ENCODE peak calls at places on chromosomes 1 and 21, in ten cellular contexts. J, H, D, S, U, Q, N, L, X and E are unnamed samples. For H3K4me1, the result is how much of the 10 kb centered on the place peaks cover.

GRCh38 chr1:196890668-196891067 is 2.8 kb downstream of the CFHR4 start:
- DNase-seq in J (no peak), H (no peak), D (no peak), S (no peak), U (no peak), Q (no peak), N (peak), L (no peak), X (no peak), E (no peak)

GRCh38 chr1:212518188-212518951 is 85.7 kb downstream of the NENF start:
- DNase-seq in J (no peak), H (no peak), D (peak), S (no peak), U (peak), Q (peak), N (peak), L (no peak), X (peak), E (no peak)

GRCh38 chr1:154422521-154422920 is 17.4 kb downstream of the IL6R start:
- DNase-seq in J (no peak), H (no peak), D (no peak), S (no peak), U (no peak), Q (no peak), N (no peak), L (no peak), X (peak), E (peak)

GRCh38 chr1:54245501-54245900 is 45.5 kb downstream of the MRPL37 start:
- DNase-seq in J (no peak), H (no peak), D (no peak), S (no peak), U (no peak), Q (no peak), N (no peak), L (no peak), X (no peak), E (no peak)

GRCh38 chr21:46661211-46661625 is 25.7 kb downstream of the PRMT2 start:
- DNase-seq in J (peak), H (peak), D (peak), S (no peak), U (peak), Q (no peak), N (no peak), L (peak), X (peak), E (no peak)

GRCh38 chr21:46112731-46113215 is 14.9 kb downstream of the COL6A2 start:
- DNase-seq in J (no peak), H (peak), D (peak), S (peak), U (no peak), Q (peak), N (no peak), L (no peak), X (no peak), E (no peak)

GRCh38 chr21:42215942-42216725 is 2.8 kb upstream of the ABCG1 start:
- DNase-seq in J (no peak), H (no peak), D (no peak), S (peak), U (no peak), Q (no peak), N (no peak), L (no peak), X (no peak), E (no peak)

GRCh38 chr1:236608930-236609726 is 4.8 kb upstream of the HEATR1 start:
- DNase-seq in J (peak), H (no peak), D (peak), S (no peak), U (peak), Q (peak), N (peak), L (peak), X (peak), E (no peak)

GRCh38 chr1:99503276-99503747 is 142.6 kb upstream of the PALMD start:
- DNase-seq in J (no peak), H (no peak), D (no peak), S (no peak), U (no peak), Q (no peak), N (no peak), L (peak), X (peak), E (no peak)

GRCh38 chr1:231611851-231612250 is 14.7 kb upstream of the DISC1 start:
- DNase-seq in J (no peak), H (no peak), D (no peak), S (no peak), U (no peak), Q (no peak), N (no peak), L (no peak), X (no peak), E (no peak)

GRCh38 chr1:202835548-202836072 is 24.9 kb downstream of the PCAT6 start:
- DNase-seq in J (no peak), H (no peak), D (no peak), S (no peak), U (no peak), Q (no peak), N (no peak), L (no peak), X (no peak), E (no peak)

GRCh38 chr1:215594640-215595039 is 27.5 kb downstream of the KCTD3 start:
- DNase-seq in J (no peak), H (no peak), D (no peak), S (no peak), U (no peak), Q (no peak), N (no peak), L (no peak), X (no peak), E (no peak)

GRCh38 chr1:32128971-32129370 is 21.1 kb downstream of the KPNA6 start:
- DNase-seq in J (no peak), H (no peak), D (no peak), S (no peak), U (no peak), Q (no peak), N (no peak), L (no peak), X (no peak), E (no peak)
- H3K4me1 ChIP-seq in J (under half), H (under half), D (under half), S (under half), U (under half), Q (under half), N (under half), L (under half), X (under half), E (under half)

GRCh38 chr1:218430346-218430745 is 85.2 kb downstream of the TGFB2 start:
- DNase-seq in J (no peak), H (no peak), D (no peak), S (no peak), U (no peak), Q (no peak), N (no peak), L (no peak), X (no peak), E (no peak)

GRCh38 chr1:218431476-218431875 is 86.3 kb downstream of the TGFB2 start:
- DNase-seq in J (no peak), H (no peak), D (no peak), S (no peak), U (no peak), Q (no peak), N (no peak), L (no peak), X (no peak), E (no peak)

GRCh38 chr1:218429301-218429700 is 84.2 kb downstream of the TGFB2 start:
- DNase-seq in J (no peak), H (no peak), D (no peak), S (no peak), U (no peak), Q (no peak), N (no peak), L (no peak), X (no peak), E (no peak)

GRCh38 chr1:218433744-218434143 is 88.6 kb downstream of the TGFB2 start:
- DNase-seq in J (no peak), H (no peak), D (no peak), S (no peak), U (no peak), Q (no peak), N (no peak), L (no peak), X (no peak), E (no peak)

GRCh38 chr1:218430802-218431201 is 85.7 kb downstream of the TGFB2 start:
- DNase-seq in J (no peak), H (no peak), D (no peak), S (no peak), U (no peak), Q (no peak), N (no peak), L (no peak), X (no peak), E (no peak)
- H3K27ac ChIP-seq in J (no peak), H (no peak), D (no peak), S (no peak), U (no peak), Q (no peak), N (no peak), L (peak), X (no peak), E (no peak)

GRCh38 chr1:181094402-181094801 is 5.9 kb downstream of the IER5 start:
- DNase-seq in J (no peak), H (no peak), D (no peak), S (no peak), U (no peak), Q (no peak), N (no peak), L (no peak), X (no peak), E (no peak)

GRCh38 chr1:181095260-181095659 is 6.8 kb downstream of the IER5 start:
- DNase-seq in J (no peak), H (no peak), D (no peak), S (no peak), U (no peak), Q (no peak), N (no peak), L (no peak), X (no peak), E (no peak)

GRCh38 chr1:181094813-181095212 is 6.3 kb downstream of the IER5 start:
- DNase-seq in J (no peak), H (no peak), D (no peak), S (no peak), U (no peak), Q (no peak), N (no peak), L (peak), X (no peak), E (no peak)

GRCh38 chr1:181097242-181097641 is 8.7 kb downstream of the IER5 start:
- DNase-seq in J (no peak), H (no peak), D (no peak), S (no peak), U (no peak), Q (no peak), N (no peak), L (no peak), X (no peak), E (no peak)

GRCh38 chr1:181095763-181096184 is 7.3 kb downstream of the IER5 start:
- DNase-seq in J (no peak), H (no peak), D (no peak), S (no peak), U (no peak), Q (no peak), N (no peak), L (no peak), X (no peak), E (no peak)
- H3K4me1 ChIP-seq in J (under half), H (under half), D (under half), S (half or more), U (half or more), Q (under half), N (half or more), L (under half), X (half or more), E (under half)

GRCh38 chr1:24415910-24416665 is 486 bp downstream of the NIPAL3 start:
- DNase-seq in J (no peak), H (no peak), D (peak), S (no peak), U (no peak), Q (no peak), N (no peak), L (peak), X (peak), E (peak)

GRCh38 chr1:24415334-24415909 is at the start of gene NIPAL3:
- DNase-seq in J (peak), H (peak), D (peak), S (peak), U (peak), Q (peak), N (peak), L (peak), X (peak), E (peak)

GRCh38 chr1:24413350-24414163 is at the start of gene STPG1:
- DNase-seq in J (peak), H (peak), D (peak), S (peak), U (peak), Q (peak), N (peak), L (peak), X (peak), E (peak)

GRCh38 chr1:24416666-24417391 is 1.2 kb downstream of the NIPAL3 start:
- DNase-seq in J (no peak), H (no peak), D (no peak), S (no peak), U (peak), Q (no peak), N (no peak), L (no peak), X (peak), E (no peak)

DNA sequence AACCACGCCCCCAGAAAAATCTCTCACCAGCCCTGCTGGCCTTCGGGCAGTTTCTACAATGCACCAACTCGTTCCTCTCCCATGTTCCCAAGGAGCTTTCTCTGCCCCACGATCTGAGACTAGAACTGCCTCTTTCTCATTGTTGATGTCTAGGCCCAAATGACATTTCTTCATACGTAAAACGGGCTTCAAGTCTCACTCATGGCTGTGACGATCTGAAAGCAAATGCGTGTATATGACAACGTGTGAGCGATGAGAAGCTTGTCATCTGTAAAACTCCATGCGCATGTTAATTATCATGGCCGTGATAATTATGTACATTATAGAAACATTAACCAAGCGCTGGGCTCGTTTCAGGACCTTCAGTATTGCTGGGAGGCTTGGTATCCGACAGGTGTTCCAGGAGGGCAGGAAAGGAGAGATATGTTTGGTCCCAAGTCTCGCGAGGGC is 693 bp upstream of the NIPAL3 start:
- DNase-seq in J (no peak), H (no peak), D (no peak), S (no peak), U (no peak), Q (no peak), N (no peak), L (no peak), X (no peak), E (no peak)
- H3K27ac ChIP-seq in J (no peak), H (peak), D (peak), S (peak), U (no peak), Q (no peak), N (peak), L (no peak), X (no peak), E (peak)

DNA sequence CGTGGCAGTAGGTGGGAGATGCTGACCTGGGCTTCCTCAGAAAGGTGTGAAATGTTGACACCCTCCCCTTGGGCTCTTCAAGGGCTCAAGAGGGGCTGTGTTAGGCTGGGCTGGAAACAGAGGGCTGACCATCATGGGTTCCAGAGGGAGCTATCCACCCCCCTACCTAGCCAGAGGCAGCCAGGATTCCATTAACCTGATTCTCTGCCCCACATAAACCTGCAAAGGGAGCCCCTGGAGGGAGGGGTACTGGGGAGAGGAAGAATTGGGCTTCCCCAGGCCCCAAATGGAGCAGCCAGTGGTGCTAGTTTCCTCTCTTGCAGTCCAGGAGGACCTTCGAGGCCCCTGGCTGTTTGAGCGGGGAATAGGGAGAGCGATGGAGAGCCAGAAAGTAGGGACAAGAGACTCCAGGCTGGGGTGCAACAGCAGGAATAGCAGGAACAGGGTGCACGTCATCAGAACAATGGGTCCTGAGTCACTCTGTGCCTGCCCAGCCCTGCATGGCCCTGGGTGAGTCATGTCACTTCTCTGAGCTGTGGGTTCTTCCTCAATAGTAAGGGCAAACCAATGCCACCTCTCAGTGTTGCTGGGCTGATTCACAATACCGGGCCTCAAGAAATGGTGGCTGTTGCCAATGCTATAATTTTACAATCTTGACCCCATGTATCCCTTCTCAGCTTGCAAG is 121.2 kb downstream of the EPHB2 start:
- DNase-seq in J (no peak), H (no peak), D (no peak), S (no peak), U (peak), Q (no peak), N (peak), L (no peak), X (peak), E (peak)
- H3K4me1 ChIP-seq in J (under half), H (under half), D (under half), S (half or more), U (half or more), Q (under half), N (half or more), L (under half), X (half or more), E (under half)

GRCh38 chr1:10791117-10791951 is 5.1 kb downstream of the CASZ1 start:
- DNase-seq in J (no peak), H (no peak), D (no peak), S (no peak), U (no peak), Q (no peak), N (no peak), L (no peak), X (no peak), E (no peak)
- H3K27ac ChIP-seq in J (no peak), H (no peak), D (peak), S (peak), U (no peak), Q (no peak), N (no peak), L (peak), X (no peak), E (no peak)

GRCh38 chr1:180152588-180152987 is 2.1 kb upstream of the QSOX1 start:
- DNase-seq in J (no peak), H (no peak), D (no peak), S (no peak), U (no peak), Q (no peak), N (no peak), L (no peak), X (no peak), E (no peak)

GRCh38 chr1:180155202-180155682 is 573 bp downstream of the QSOX1 start:
- DNase-seq in J (no peak), H (no peak), D (peak), S (no peak), U (no peak), Q (peak), N (no peak), L (no peak), X (no peak), E (no peak)

GRCh38 chr1:180154325-180155201 is at the start of gene QSOX1:
- DNase-seq in J (peak), H (peak), D (peak), S (peak), U (peak), Q (peak), N (peak), L (peak), X (peak), E (peak)

GRCh38 chr1:180153032-180153431 is 1.6 kb upstream of the QSOX1 start:
- DNase-seq in J (no peak), H (no peak), D (no peak), S (no peak), U (no peak), Q (no peak), N (no peak), L (no peak), X (no peak), E (no peak)

GRCh38 chr1:180154003-180154324 is 705 bp upstream of the QSOX1 start:
- DNase-seq in J (peak), H (no peak), D (no peak), S (no peak), U (no peak), Q (no peak), N (no peak), L (no peak), X (no peak), E (no peak)
- H3K4me1 ChIP-seq in J (under half), H (under half), D (under half), S (under half), U (half or more), Q (under half), N (under half), L (under half), X (under half), E (under half)

GRCh38 chr21:28916150-28916893 is 76.4 kb downstream of the LTN1 start:
- DNase-seq in J (no peak), H (no peak), D (no peak), S (no peak), U (no peak), Q (no peak), N (no peak), L (no peak), X (no peak), E (no peak)
- H3K27ac ChIP-seq in J (no peak), H (no peak), D (no peak), S (no peak), U (no peak), Q (no peak), N (no peak), L (no peak), X (no peak), E (no peak)

DNA sequence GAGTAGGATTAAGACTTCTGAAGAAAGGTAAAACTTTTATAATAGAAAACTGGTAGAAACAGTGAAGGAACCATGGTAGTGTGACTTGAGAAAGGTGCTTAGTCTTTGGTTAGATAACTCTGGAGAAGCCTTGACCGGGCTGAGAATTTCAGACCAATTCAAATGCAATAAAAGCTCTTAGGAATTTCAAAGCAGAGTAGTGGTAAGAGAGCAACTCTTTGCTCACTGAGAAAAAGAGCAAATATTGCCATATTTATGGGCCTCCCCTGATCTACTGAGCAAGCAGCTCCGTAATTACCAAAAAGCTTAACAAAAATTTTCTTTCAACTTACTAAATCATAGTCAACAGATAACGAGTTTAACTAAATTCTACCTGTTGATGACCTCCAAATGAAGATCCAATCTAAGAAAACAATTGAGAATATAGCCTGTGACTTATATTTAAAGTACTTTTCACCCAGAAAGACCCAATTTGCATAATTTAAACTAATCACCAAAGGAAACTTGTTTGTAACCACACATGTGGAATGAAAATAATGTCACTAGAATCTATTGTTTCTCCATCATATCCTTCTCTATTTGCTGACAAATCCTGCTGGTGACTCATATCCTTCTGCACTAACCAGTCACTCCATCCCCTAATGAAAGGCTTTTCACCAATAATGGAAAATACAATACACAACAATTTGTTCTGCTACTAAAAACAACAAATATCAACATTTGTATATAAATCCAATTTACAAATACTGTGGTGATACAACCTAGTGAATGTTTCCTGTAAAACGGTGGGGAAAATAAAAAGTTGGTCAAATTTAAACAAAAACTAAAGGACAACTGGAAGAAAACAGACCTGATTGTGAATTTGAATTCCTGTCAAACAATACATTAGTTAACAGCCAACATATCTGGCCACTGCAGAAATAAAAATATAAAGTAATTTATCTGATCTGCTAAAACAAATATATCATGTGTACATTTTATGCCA is 6.6 kb downstream of the PTP4A2 start:
- DNase-seq in J (no peak), H (no peak), D (no peak), S (no peak), U (no peak), Q (no peak), N (no peak), L (no peak), X (peak), E (no peak)
- H3K4me1 ChIP-seq in J (under half), H (half or more), D (half or more), S (half or more), U (half or more), Q (under half), N (half or more), L (half or more), X (half or more), E (half or more)